ENCODE peak calls at places on chromosome 10, in seven cellular contexts. One of them, this sample, is unnamed.

GRCh38 chr10:76034236-76035009 is 603.0 kb downstream of the LRMDA start:
- DNase-seq in PC-9: no peak
- DNase-seq in bronchial epithelial cell: no peak
- DNase-seq in brain microvascular endothelial cell: no peak
- DNase-seq in small intestine: peak; percentile 14
- DNase-seq in right atrium auricular region: no peak
- DNase-seq in HCT116: no peak
- DNase-seq in this sample: no peak

GRCh38 chr10:80382989-80383388 is 25.4 kb upstream of the PRXL2A start:
- DNase-seq in PC-9: peak; percentile 58
- DNase-seq in bronchial epithelial cell: peak; percentile 48
- DNase-seq in brain microvascular endothelial cell: peak; percentile 28
- DNase-seq in small intestine: peak; percentile 38
- DNase-seq in right atrium auricular region: no peak
- DNase-seq in HCT116: peak; percentile 49
- DNase-seq in this sample: peak; percentile 22

GRCh38 chr10:96565774-96566173 is 21.0 kb downstream of the TM9SF3 start:
- DNase-seq in PC-9: no peak
- DNase-seq in bronchial epithelial cell: peak; percentile 11
- DNase-seq in brain microvascular endothelial cell: peak; percentile 22
- DNase-seq in small intestine: no peak
- DNase-seq in right atrium auricular region: no peak
- DNase-seq in HCT116: no peak
- DNase-seq in this sample: no peak

GRCh38 chr10:43839973-43840372 is 191.3 kb upstream of the ZNF32 start:
- DNase-seq in PC-9: no peak
- DNase-seq in bronchial epithelial cell: no peak
- DNase-seq in brain microvascular endothelial cell: no peak
- DNase-seq in small intestine: no peak
- DNase-seq in right atrium auricular region: peak; percentile 57
- DNase-seq in HCT116: no peak
- DNase-seq in this sample: no peak

GRCh38 chr10:5014936-5015335 is 11.3 kb upstream of the AKR1C2 start:
- DNase-seq in PC-9: peak; percentile 38
- DNase-seq in bronchial epithelial cell: peak; percentile 37
- DNase-seq in brain microvascular endothelial cell: no peak
- DNase-seq in small intestine: peak; percentile 70
- DNase-seq in right atrium auricular region: no peak
- DNase-seq in HCT116: no peak
- DNase-seq in this sample: no peak

GRCh38 chr10:46520941-46521340 is 35.5 kb downstream of the GPRIN2 start:
- DNase-seq in PC-9: no peak
- DNase-seq in bronchial epithelial cell: peak; percentile 61
- DNase-seq in brain microvascular endothelial cell: no peak
- DNase-seq in small intestine: no peak
- DNase-seq in right atrium auricular region: no peak
- DNase-seq in HCT116: no peak
- DNase-seq in this sample: peak; percentile 22

GRCh38 chr10:96072673-96073072 is 29.3 kb downstream of the CCNJ start:
- DNase-seq in PC-9: peak; percentile 50
- DNase-seq in bronchial epithelial cell: peak; percentile 10
- DNase-seq in brain microvascular endothelial cell: peak; percentile 33
- DNase-seq in small intestine: no peak
- DNase-seq in right atrium auricular region: no peak
- DNase-seq in HCT116: peak; percentile 26
- DNase-seq in this sample: no peak

GRCh38 chr10:60728056-60728455 is 50.2 kb upstream of the CDK1 start:
- DNase-seq in PC-9: no peak
- DNase-seq in bronchial epithelial cell: peak; percentile 63
- DNase-seq in brain microvascular endothelial cell: no peak
- DNase-seq in small intestine: peak; percentile 35
- DNase-seq in right atrium auricular region: no peak
- DNase-seq in HCT116: no peak
- DNase-seq in this sample: no peak

GRCh38 chr10:88207121-88207546 is 343.7 kb downstream of the PTEN start:
- DNase-seq in PC-9: no peak
- DNase-seq in bronchial epithelial cell: no peak
- DNase-seq in brain microvascular endothelial cell: no peak
- DNase-seq in small intestine: no peak
- DNase-seq in right atrium auricular region: no peak
- DNase-seq in HCT116: no peak
- DNase-seq in this sample: no peak

GRCh38 chr10:92010026-92010713 is 86.6 kb downstream of the BTAF1 start:
- DNase-seq in PC-9: no peak
- DNase-seq in bronchial epithelial cell: no peak
- DNase-seq in brain microvascular endothelial cell: no peak
- DNase-seq in small intestine: no peak
- DNase-seq in right atrium auricular region: no peak
- DNase-seq in HCT116: no peak
- DNase-seq in this sample: no peak

GRCh38 chr10:7874864-7875263 is 56.6 kb downstream of the TAF3 start:
- DNase-seq in PC-9: no peak
- DNase-seq in bronchial epithelial cell: no peak
- DNase-seq in brain microvascular endothelial cell: no peak
- DNase-seq in small intestine: no peak
- DNase-seq in right atrium auricular region: no peak
- DNase-seq in HCT116: no peak
- DNase-seq in this sample: no peak

GRCh38 chr10:18341063-18341462 is 200.8 kb downstream of the CACNB2 start:
- DNase-seq in PC-9: no peak
- DNase-seq in bronchial epithelial cell: no peak
- DNase-seq in brain microvascular endothelial cell: peak; percentile 1
- DNase-seq in small intestine: no peak
- DNase-seq in right atrium auricular region: no peak
- DNase-seq in HCT116: no peak
- DNase-seq in this sample: no peak

GRCh38 chr10:129643266-129643665 is 176.2 kb downstream of the MGMT start:
- DNase-seq in PC-9: no peak
- DNase-seq in bronchial epithelial cell: no peak
- DNase-seq in brain microvascular endothelial cell: no peak
- DNase-seq in small intestine: no peak
- DNase-seq in right atrium auricular region: no peak
- DNase-seq in HCT116: no peak
- DNase-seq in this sample: no peak
- H3K27me3 ChIP-seq in PC-9: no peaks in the 10 kb centered on the region
- H3K27me3 ChIP-seq in bronchial epithelial cell: no peaks in the 10 kb centered on the region
- H3K27me3 ChIP-seq in brain microvascular endothelial cell: no peaks in the 10 kb centered on the region
- H3K27me3 ChIP-seq in small intestine: no peaks in the 10 kb centered on the region
- H3K27me3 ChIP-seq in right atrium auricular region: no peaks in the 10 kb centered on the region
- H3K27me3 ChIP-seq in HCT116: no peaks in the 10 kb centered on the region
- H3K27me3 ChIP-seq in this sample: no peaks in the 10 kb centered on the region

DNA sequence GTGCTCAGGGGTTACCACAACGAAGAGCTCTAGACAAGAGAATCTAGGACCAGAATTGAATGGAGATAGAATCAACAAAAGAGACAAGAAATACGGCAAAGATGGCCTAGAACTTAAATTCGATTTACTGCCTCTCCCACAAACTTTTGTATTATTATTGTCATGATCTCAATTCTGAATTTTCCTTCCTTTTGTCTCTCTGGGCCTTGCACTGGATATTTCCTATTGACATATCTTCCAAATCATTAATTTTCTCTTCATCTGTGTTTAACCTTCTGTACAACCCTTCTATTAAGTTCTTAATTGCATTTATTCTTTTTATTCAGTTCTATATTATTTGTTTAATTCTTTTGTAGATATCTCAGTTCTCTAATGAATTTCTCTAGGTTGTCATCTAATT is 28.4 kb downstream of the VSTM4 start:
- DNase-seq in PC-9: no peak
- DNase-seq in bronchial epithelial cell: no peak
- DNase-seq in brain microvascular endothelial cell: no peak
- DNase-seq in small intestine: no peak
- DNase-seq in right atrium auricular region: no peak
- DNase-seq in HCT116: no peak
- DNase-seq in this sample: no peak
- H3K27me3 ChIP-seq in PC-9: peaks cover 33% of the 10 kb centered on the region
- H3K27me3 ChIP-seq in bronchial epithelial cell: no peaks in the 10 kb centered on the region
- H3K27me3 ChIP-seq in brain microvascular endothelial cell: no peaks in the 10 kb centered on the region
- H3K27me3 ChIP-seq in small intestine: no peaks in the 10 kb centered on the region
- H3K27me3 ChIP-seq in right atrium auricular region: no peaks in the 10 kb centered on the region
- H3K27me3 ChIP-seq in HCT116: peaks cover 29% of the 10 kb centered on the region
- H3K27me3 ChIP-seq in this sample: no peaks in the 10 kb centered on the region

DNA sequence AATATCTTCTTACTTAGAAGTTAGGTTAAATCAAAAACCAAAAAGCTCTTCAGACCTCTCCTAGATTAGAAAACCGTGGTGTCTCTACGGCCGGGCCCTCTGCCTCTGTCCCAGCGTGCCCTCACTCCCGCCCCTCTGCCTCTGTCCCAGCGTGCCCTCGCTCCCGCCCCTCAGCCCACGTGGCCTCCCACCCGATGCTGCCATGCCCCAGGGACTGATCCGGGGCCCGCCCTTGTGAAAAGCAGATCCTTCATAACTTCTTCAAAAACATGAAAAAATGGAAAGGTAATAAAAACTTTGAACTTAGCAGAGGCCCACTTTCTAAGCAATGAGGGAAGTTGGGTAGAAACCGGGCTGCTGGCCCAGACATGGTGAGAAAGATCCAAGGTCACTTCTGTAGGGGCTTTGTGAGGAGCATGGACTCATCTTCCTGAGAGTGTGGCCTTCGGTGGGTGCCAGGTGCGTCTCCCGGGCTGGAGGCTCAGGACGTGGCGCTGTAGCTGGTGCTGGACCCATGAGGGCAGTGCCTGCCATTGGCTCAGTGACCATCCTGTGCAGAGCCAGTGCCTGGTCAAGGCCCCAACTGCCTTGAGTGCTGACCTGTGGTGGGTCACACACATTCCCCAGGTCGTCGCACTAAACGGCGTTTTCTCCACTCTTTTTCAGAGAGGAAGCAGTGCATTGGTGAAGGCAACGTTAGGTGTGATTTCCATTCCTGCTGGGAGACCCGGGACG is 4.9 kb upstream of the DPYSL4 start:
- DNase-seq in PC-9: no peak
- DNase-seq in bronchial epithelial cell: no peak
- DNase-seq in brain microvascular endothelial cell: no peak
- DNase-seq in small intestine: no peak
- DNase-seq in right atrium auricular region: no peak
- DNase-seq in HCT116: no peak
- DNase-seq in this sample: no peak
- H3K27me3 ChIP-seq in PC-9: no peaks in the 10 kb centered on the region
- H3K27me3 ChIP-seq in bronchial epithelial cell: peaks cover 10% of the 10 kb centered on the region
- H3K27me3 ChIP-seq in brain microvascular endothelial cell: peaks cover 25% of the 10 kb centered on the region
- H3K27me3 ChIP-seq in small intestine: peaks cover 4% of the 10 kb centered on the region
- H3K27me3 ChIP-seq in right atrium auricular region: peaks cover 8% of the 10 kb centered on the region
- H3K27me3 ChIP-seq in HCT116: peaks cover 3% of the 10 kb centered on the region
- H3K27me3 ChIP-seq in this sample: peaks cover 40% of the 10 kb centered on the region

GRCh38 chr10:112977294-112977951 is 27.4 kb downstream of the TCF7L2 start:
- DNase-seq in PC-9: no peak
- DNase-seq in bronchial epithelial cell: no peak
- DNase-seq in brain microvascular endothelial cell: no peak
- DNase-seq in small intestine: no peak
- DNase-seq in right atrium auricular region: no peak
- DNase-seq in HCT116: no peak
- DNase-seq in this sample: no peak
- H3K27me3 ChIP-seq in PC-9: no peaks in the 10 kb centered on the region
- H3K27me3 ChIP-seq in bronchial epithelial cell: no peaks in the 10 kb centered on the region
- H3K27me3 ChIP-seq in brain microvascular endothelial cell: no peaks in the 10 kb centered on the region
- H3K27me3 ChIP-seq in small intestine: no peaks in the 10 kb centered on the region
- H3K27me3 ChIP-seq in right atrium auricular region: no peaks in the 10 kb centered on the region
- H3K27me3 ChIP-seq in HCT116: no peaks in the 10 kb centered on the region
- H3K27me3 ChIP-seq in this sample: no peaks in the 10 kb centered on the region

DNA sequence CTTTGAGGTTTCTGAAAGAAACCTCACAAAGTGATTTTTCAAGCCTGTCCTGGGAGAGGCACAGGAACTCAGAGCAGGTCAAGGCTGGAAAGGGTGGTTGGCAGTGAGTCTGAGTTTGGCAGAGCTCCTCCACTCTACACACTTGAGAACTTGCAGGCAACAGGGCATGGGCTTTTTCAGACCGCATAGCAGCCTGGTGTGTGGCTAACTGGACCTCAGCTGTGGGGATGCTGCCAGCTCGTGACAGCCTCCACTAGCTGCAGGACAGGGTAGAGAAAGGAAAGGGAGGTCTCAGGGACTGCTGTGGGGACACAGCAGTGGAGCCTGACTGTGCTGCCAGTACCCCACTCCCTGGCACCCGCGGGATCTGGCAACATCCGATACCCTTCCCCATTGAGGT is 2.6 kb downstream of the CDHR1 start:
- DNase-seq in PC-9: no peak
- DNase-seq in bronchial epithelial cell: no peak
- DNase-seq in brain microvascular endothelial cell: no peak
- DNase-seq in small intestine: no peak
- DNase-seq in right atrium auricular region: no peak
- DNase-seq in HCT116: no peak
- DNase-seq in this sample: no peak
- H3K27me3 ChIP-seq in PC-9: peaks cover 92% of the 10 kb centered on the region
- H3K27me3 ChIP-seq in bronchial epithelial cell: peaks cover 1% of the 10 kb centered on the region
- H3K27me3 ChIP-seq in brain microvascular endothelial cell: peaks cover 37% of the 10 kb centered on the region
- H3K27me3 ChIP-seq in small intestine: peaks cover 11% of the 10 kb centered on the region
- H3K27me3 ChIP-seq in right atrium auricular region: no peaks in the 10 kb centered on the region
- H3K27me3 ChIP-seq in HCT116: peaks cover 19% of the 10 kb centered on the region
- H3K27me3 ChIP-seq in this sample: peaks cover 52% of the 10 kb centered on the region

GRCh38 chr10:133245439-133246235 is 8.0 kb downstream of the VENTX start:
- DNase-seq in PC-9: no peak
- DNase-seq in bronchial epithelial cell: no peak
- DNase-seq in brain microvascular endothelial cell: no peak
- DNase-seq in small intestine: peak; percentile 74
- DNase-seq in right atrium auricular region: no peak
- DNase-seq in HCT116: no peak
- DNase-seq in this sample: no peak

GRCh38 chr10:133239990-133240389 is 2.3 kb downstream of the VENTX start:
- DNase-seq in PC-9: no peak
- DNase-seq in bronchial epithelial cell: no peak
- DNase-seq in brain microvascular endothelial cell: no peak
- DNase-seq in small intestine: no peak
- DNase-seq in right atrium auricular region: no peak
- DNase-seq in HCT116: no peak
- DNase-seq in this sample: no peak

GRCh38 chr10:133241501-133242205 is 4.0 kb downstream of the VENTX start:
- DNase-seq in PC-9: no peak
- DNase-seq in bronchial epithelial cell: no peak
- DNase-seq in brain microvascular endothelial cell: no peak
- DNase-seq in small intestine: no peak
- DNase-seq in right atrium auricular region: no peak
- DNase-seq in HCT116: no peak
- DNase-seq in this sample: no peak

GRCh38 chr10:133243593-133243992 is 5.9 kb downstream of the VENTX start:
- DNase-seq in PC-9: no peak
- DNase-seq in bronchial epithelial cell: no peak
- DNase-seq in brain microvascular endothelial cell: no peak
- DNase-seq in small intestine: no peak
- DNase-seq in right atrium auricular region: no peak
- DNase-seq in HCT116: no peak
- DNase-seq in this sample: no peak

DNA sequence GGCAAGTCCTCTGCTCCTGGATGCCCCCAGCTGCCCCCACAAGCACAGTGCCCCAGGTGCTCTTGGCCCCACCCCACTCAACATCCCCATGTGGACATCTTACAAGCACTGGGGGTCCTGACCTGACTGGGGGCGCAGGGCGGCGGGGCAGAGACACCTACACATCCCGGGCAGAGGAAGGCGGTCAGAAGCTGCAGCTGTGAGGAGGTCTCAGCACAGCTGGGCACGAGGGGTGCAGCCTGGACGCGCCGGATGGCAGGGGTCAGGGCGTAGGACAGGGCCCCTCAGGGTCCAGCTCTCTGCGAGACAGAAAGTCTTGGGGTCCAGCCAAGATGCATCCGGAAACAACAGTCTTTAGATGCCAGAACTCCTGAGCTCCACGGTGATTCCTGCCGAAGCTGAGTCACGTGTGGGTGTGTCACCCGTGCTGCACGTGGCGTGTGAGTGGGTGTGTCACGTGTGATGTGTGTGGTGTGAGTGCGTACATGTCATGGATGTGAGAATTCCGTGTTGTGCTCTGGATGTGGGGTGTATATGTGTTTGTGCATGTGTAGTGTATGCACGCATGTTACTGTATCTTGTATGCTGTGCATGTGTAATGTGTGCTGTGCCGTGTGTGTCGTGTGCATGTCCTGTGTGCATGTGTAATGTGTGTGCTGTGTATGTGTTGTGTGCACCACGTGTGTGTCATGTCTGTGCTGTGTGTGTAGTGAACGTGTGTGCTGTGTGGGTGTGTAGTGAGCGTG is 5.1 kb downstream of the VENTX start:
- DNase-seq in PC-9: no peak
- DNase-seq in bronchial epithelial cell: no peak
- DNase-seq in brain microvascular endothelial cell: no peak
- DNase-seq in small intestine: no peak
- DNase-seq in right atrium auricular region: no peak
- DNase-seq in HCT116: no peak
- DNase-seq in this sample: no peak
- H3K27me3 ChIP-seq in PC-9: peaks cover 8% of the 10 kb centered on the region
- H3K27me3 ChIP-seq in bronchial epithelial cell: peaks cover 21% of the 10 kb centered on the region
- H3K27me3 ChIP-seq in brain microvascular endothelial cell: peaks cover 25% of the 10 kb centered on the region
- H3K27me3 ChIP-seq in small intestine: peaks cover 10% of the 10 kb centered on the region
- H3K27me3 ChIP-seq in right atrium auricular region: no peaks in the 10 kb centered on the region
- H3K27me3 ChIP-seq in HCT116: no peaks in the 10 kb centered on the region
- H3K27me3 ChIP-seq in this sample: peaks cover 70% of the 10 kb centered on the region